ENCODE peak calls at places on chromosomes 5 and 9, in nine cellular contexts. P is NCI-H1092, Z is suprapubic skin, W is T-helper 1 cell, X is NCI-H1436, L is NCI-H146, D is tibial artery, C is stomach, Y is NCI-H1417. M is an unnamed sample.

GRCh38 chr5:137564475-137564961 is 65.4 kb upstream of the SPOCK1 start:
- DNase-seq in P (no peak), Z (no peak), W (no peak), X (no peak), L (no peak), D (no peak), C (no peak), Y (no peak), M (no peak)

GRCh38 chr5:96324708-96325107 is 108.3 kb downstream of the PCSK1 start:
- DNase-seq in P (no peak), Z (no peak), W (no peak), X (no peak), L (no peak), D (no peak), C (no peak), Y (no peak), M (no peak)

GRCh38 chr5:6820851-6821479 is 107.7 kb downstream of the TENT4A start:
- DNase-seq in P (peak; percentile 64), Z (no peak), W (peak; percentile 34), X (peak; percentile 14), L (peak; percentile 12), D (no peak), C (no peak), Y (peak; percentile 85), M (no peak)

GRCh38 chr5:73946926-73947455 is 321.0 kb downstream of the ARHGEF28 start:
- DNase-seq in P (no peak), Z (no peak), W (no peak), X (no peak), L (no peak), D (no peak), C (no peak), Y (peak; percentile 60), M (no peak)

GRCh38 chr5:125233944-125234343 is 487.5 kb upstream of the ZNF608 start:
- DNase-seq in P (no peak), Z (no peak), W (no peak), X (no peak), L (no peak), D (no peak), C (no peak), Y (no peak), M (no peak)

GRCh38 chr5:125065114-125065513 is 318.7 kb upstream of the ZNF608 start:
- DNase-seq in P (no peak), Z (no peak), W (no peak), X (peak; percentile 46), L (peak; percentile 38), D (no peak), C (no peak), Y (peak; percentile 75), M (peak; percentile 22)

GRCh38 chr5:155839251-155840037 is 487.5 kb upstream of the SGCD start:
- DNase-seq in P (no peak), Z (no peak), W (no peak), X (no peak), L (peak; percentile 0), D (no peak), C (no peak), Y (peak; percentile 11), M (no peak)

GRCh38 chr5:14246350-14247053 is 103.4 kb downstream of the TRIO start:
- DNase-seq in P (no peak), Z (no peak), W (no peak), X (no peak), L (no peak), D (no peak), C (no peak), Y (no peak), M (no peak)

GRCh38 chr5:139971202-139971725 is 71.8 kb downstream of the NRG2 start:
- DNase-seq in P (no peak), Z (no peak), W (no peak), X (no peak), L (no peak), D (no peak), C (no peak), Y (no peak), M (no peak)

GRCh38 chr5:151483176-151483575 is 35.8 kb downstream of the SLC36A1 start:
- DNase-seq in P (no peak), Z (no peak), W (no peak), X (no peak), L (no peak), D (no peak), C (no peak), Y (no peak), M (no peak)

GRCh38 chr5:9473624-9474023 is 72.3 kb downstream of the SEMA5A start:
- DNase-seq in P (no peak), Z (no peak), W (no peak), X (no peak), L (no peak), D (no peak), C (no peak), Y (no peak), M (no peak)

GRCh38 chr9:15999422-16000339 is 446.8 kb downstream of the CCDC171 start:
- DNase-seq in P (no peak), Z (no peak), W (no peak), X (no peak), L (no peak), D (no peak), C (no peak), Y (no peak), M (no peak)

GRCh38 chr5:78647411-78647818 is 1.2 kb downstream of the LHFPL2 start:
- DNase-seq in P (no peak), Z (no peak), W (no peak), X (no peak), L (peak; percentile 12), D (no peak), C (no peak), Y (peak; percentile 27), M (no peak)

GRCh38 chr9:89592963-89593775 is 11.6 kb upstream of the GADD45G start:
- DNase-seq in P (no peak), Z (no peak), W (no peak), X (no peak), L (no peak), D (no peak), C (no peak), Y (no peak), M (no peak)

GRCh38 chr9:110309661-110310060 is 28.0 kb downstream of the TXNDC8 start:
- DNase-seq in P (no peak), Z (no peak), W (no peak), X (no peak), L (no peak), D (no peak), C (no peak), Y (no peak), M (no peak)

GRCh38 chr5:163259495-163259894 is 177.9 kb upstream of the CCNG1 start:
- DNase-seq in P (no peak), Z (no peak), W (no peak), X (no peak), L (no peak), D (no peak), C (no peak), Y (no peak), M (no peak)

GRCh38 chr5:109656829-109657228 is 32.9 kb upstream of the MAN2A1 start:
- DNase-seq in P (no peak), Z (peak; percentile 71), W (peak; percentile 8), X (no peak), L (no peak), D (peak; percentile 85), C (no peak), Y (no peak), M (peak; percentile 11)

GRCh38 chr9:36898621-36899020 is 135.4 kb downstream of the PAX5 start:
- DNase-seq in P (no peak), Z (no peak), W (no peak), X (no peak), L (no peak), D (no peak), C (no peak), Y (no peak), M (no peak)

GRCh38 chr9:130629443-130630090 is 34.8 kb upstream of the PRDM12 start:
- DNase-seq in P (no peak), Z (no peak), W (no peak), X (no peak), L (no peak), D (no peak), C (no peak), Y (no peak), M (no peak)

GRCh38 chr5:68287976-68288755 is 72.6 kb downstream of the PIK3R1 start:
- DNase-seq in P (no peak), Z (no peak), W (peak; percentile 34), X (no peak), L (no peak), D (peak; percentile 85), C (peak; percentile 66), Y (no peak), M (peak; percentile 70)

GRCh38 chr5:41193462-41194166 is 19.7 kb downstream of the C6 start:
- DNase-seq in P (peak; percentile 0), Z (peak; percentile 97), W (no peak), X (no peak), L (no peak), D (peak; percentile 99), C (peak; percentile 99), Y (peak; percentile 29), M (peak; percentile 94)

GRCh38 chr5:133952729-133953567 is 15.5 kb downstream of the C5orf15 start:
- DNase-seq in P (no peak), Z (peak; percentile 76), W (no peak), X (no peak), L (no peak), D (peak; percentile 93), C (no peak), Y (no peak), M (no peak)

GRCh38 chr9:89675403-89675771 is 70.6 kb downstream of the GADD45G start:
- DNase-seq in P (no peak), Z (no peak), W (no peak), X (no peak), L (peak; percentile 84), D (no peak), C (no peak), Y (no peak), M (peak; percentile 50)

GRCh38 chr5:134887593-134888159 is 13.5 kb downstream of the TXNDC15 start:
- DNase-seq in P (no peak), Z (no peak), W (no peak), X (no peak), L (no peak), D (no peak), C (no peak), Y (no peak), M (no peak)

GRCh38 chr9:83544002-83544698 is 5.9 kb upstream of the FRMD3 start:
- DNase-seq in P (peak; percentile 59), Z (no peak), W (no peak), X (peak; percentile 63), L (peak; percentile 85), D (no peak), C (peak; percentile 29), Y (peak; percentile 81), M (no peak)

M was measured in prostate gland.